ENCODE peak calls at places on chromosomes 1 and 21, in nine cellular contexts. One of them, this sample, is unnamed.

GRCh38 chr1:44643721-44644330 is 30.5 kb downstream of the TMEM53 start:
- DNase-seq in MM.1S: no peak
- DNase-seq in heart right ventricle: no peak
- DNase-seq in heart left ventricle: no peak
- DNase-seq in neural progenitor cell: no peak
- DNase-seq in spleen: no peak
- DNase-seq in fibroblast of lung: no peak
- DNase-seq in stomach: no peak
- DNase-seq in brain microvascular endothelial cell: no peak
- DNase-seq in this sample: no peak

GRCh38 chr1:55353709-55354620 is 138.8 kb upstream of the USP24 start:
- DNase-seq in MM.1S: no peak
- DNase-seq in heart right ventricle: no peak
- DNase-seq in heart left ventricle: peak
- DNase-seq in neural progenitor cell: no peak
- DNase-seq in spleen: no peak
- DNase-seq in fibroblast of lung: no peak
- DNase-seq in stomach: no peak
- DNase-seq in brain microvascular endothelial cell: no peak
- DNase-seq in this sample: no peak

GRCh38 chr1:81809808-81810207 is 9.1 kb downstream of the ADGRL2 start:
- DNase-seq in MM.1S: no peak
- DNase-seq in heart right ventricle: no peak
- DNase-seq in heart left ventricle: no peak
- DNase-seq in neural progenitor cell: no peak
- DNase-seq in spleen: no peak
- DNase-seq in fibroblast of lung: no peak
- DNase-seq in stomach: no peak
- DNase-seq in brain microvascular endothelial cell: no peak
- DNase-seq in this sample: no peak

GRCh38 chr21:45747802-45748445 is 104.4 kb downstream of the PCBP3 start:
- DNase-seq in MM.1S: no peak
- DNase-seq in heart right ventricle: no peak
- DNase-seq in heart left ventricle: no peak
- DNase-seq in neural progenitor cell: no peak
- DNase-seq in spleen: no peak
- DNase-seq in fibroblast of lung: peak
- DNase-seq in stomach: no peak
- DNase-seq in brain microvascular endothelial cell: no peak
- DNase-seq in this sample: no peak

GRCh38 chr1:234369784-234370183 is 3.5 kb upstream of the COA6 start:
- DNase-seq in MM.1S: no peak
- DNase-seq in heart right ventricle: no peak
- DNase-seq in heart left ventricle: no peak
- DNase-seq in neural progenitor cell: no peak
- DNase-seq in spleen: no peak
- DNase-seq in fibroblast of lung: peak
- DNase-seq in stomach: no peak
- DNase-seq in brain microvascular endothelial cell: no peak
- DNase-seq in this sample: no peak

GRCh38 chr1:221712198-221712684 is 29.6 kb downstream of the DUSP10 start:
- DNase-seq in MM.1S: no peak
- DNase-seq in heart right ventricle: no peak
- DNase-seq in heart left ventricle: no peak
- DNase-seq in neural progenitor cell: no peak
- DNase-seq in spleen: no peak
- DNase-seq in fibroblast of lung: peak
- DNase-seq in stomach: no peak
- DNase-seq in brain microvascular endothelial cell: peak
- DNase-seq in this sample: peak

GRCh38 chr21:31580866-31581276 is 78.6 kb upstream of the SOD1 start:
- DNase-seq in MM.1S: peak
- DNase-seq in heart right ventricle: peak
- DNase-seq in heart left ventricle: peak
- DNase-seq in neural progenitor cell: peak
- DNase-seq in spleen: no peak
- DNase-seq in fibroblast of lung: peak
- DNase-seq in stomach: peak
- DNase-seq in brain microvascular endothelial cell: peak
- DNase-seq in this sample: peak

GRCh38 chr1:26190373-26190987 is at the start of gene CATSPER4:
- DNase-seq in MM.1S: no peak
- DNase-seq in heart right ventricle: no peak
- DNase-seq in heart left ventricle: no peak
- DNase-seq in neural progenitor cell: peak
- DNase-seq in spleen: no peak
- DNase-seq in fibroblast of lung: no peak
- DNase-seq in stomach: no peak
- DNase-seq in brain microvascular endothelial cell: no peak
- DNase-seq in this sample: no peak

GRCh38 chr1:24910751-24911650 is 19.1 kb downstream of the RUNX3 start:
- DNase-seq in MM.1S: no peak
- DNase-seq in heart right ventricle: no peak
- DNase-seq in heart left ventricle: no peak
- DNase-seq in neural progenitor cell: no peak
- DNase-seq in spleen: peak
- DNase-seq in fibroblast of lung: peak
- DNase-seq in stomach: peak
- DNase-seq in brain microvascular endothelial cell: peak
- DNase-seq in this sample: peak

GRCh38 chr1:30194046-30194619 is 529.3 kb downstream of the MATN1 start:
- DNase-seq in MM.1S: no peak
- DNase-seq in heart right ventricle: no peak
- DNase-seq in heart left ventricle: no peak
- DNase-seq in neural progenitor cell: no peak
- DNase-seq in spleen: no peak
- DNase-seq in fibroblast of lung: no peak
- DNase-seq in stomach: no peak
- DNase-seq in brain microvascular endothelial cell: no peak
- DNase-seq in this sample: no peak

GRCh38 chr1:156894711-156895407 is 1.3 kb downstream of the PEAR1 start:
- DNase-seq in MM.1S: no peak
- DNase-seq in heart right ventricle: peak
- DNase-seq in heart left ventricle: peak
- DNase-seq in neural progenitor cell: no peak
- DNase-seq in spleen: no peak
- DNase-seq in fibroblast of lung: no peak
- DNase-seq in stomach: no peak
- DNase-seq in brain microvascular endothelial cell: no peak
- DNase-seq in this sample: no peak

GRCh38 chr1:38125016-38125415 is 78.4 kb upstream of the POU3F1 start:
- DNase-seq in MM.1S: no peak
- DNase-seq in heart right ventricle: no peak
- DNase-seq in heart left ventricle: peak
- DNase-seq in neural progenitor cell: no peak
- DNase-seq in spleen: no peak
- DNase-seq in fibroblast of lung: no peak
- DNase-seq in stomach: no peak
- DNase-seq in brain microvascular endothelial cell: no peak
- DNase-seq in this sample: no peak

GRCh38 chr1:4702927-4703326 is 48.5 kb downstream of the AJAP1 start:
- DNase-seq in MM.1S: no peak
- DNase-seq in heart right ventricle: no peak
- DNase-seq in heart left ventricle: no peak
- DNase-seq in neural progenitor cell: no peak
- DNase-seq in spleen: no peak
- DNase-seq in fibroblast of lung: no peak
- DNase-seq in stomach: no peak
- DNase-seq in brain microvascular endothelial cell: peak
- DNase-seq in this sample: no peak

GRCh38 chr1:203744008-203744972 is 20.7 kb upstream of the LAX1 start:
- DNase-seq in MM.1S: peak
- DNase-seq in heart right ventricle: peak
- DNase-seq in heart left ventricle: peak
- DNase-seq in neural progenitor cell: no peak
- DNase-seq in spleen: no peak
- DNase-seq in fibroblast of lung: peak
- DNase-seq in stomach: peak
- DNase-seq in brain microvascular endothelial cell: no peak
- DNase-seq in this sample: peak

GRCh38 chr1:214494706-214495105 is 56.7 kb downstream of the PTPN14 start:
- DNase-seq in MM.1S: no peak
- DNase-seq in heart right ventricle: no peak
- DNase-seq in heart left ventricle: no peak
- DNase-seq in neural progenitor cell: no peak
- DNase-seq in spleen: no peak
- DNase-seq in fibroblast of lung: no peak
- DNase-seq in stomach: no peak
- DNase-seq in brain microvascular endothelial cell: no peak
- DNase-seq in this sample: no peak

GRCh38 chr1:116738673-116739370 is 15.4 kb upstream of the CD2 start:
- DNase-seq in MM.1S: peak
- DNase-seq in heart right ventricle: no peak
- DNase-seq in heart left ventricle: no peak
- DNase-seq in neural progenitor cell: no peak
- DNase-seq in spleen: peak
- DNase-seq in fibroblast of lung: no peak
- DNase-seq in stomach: no peak
- DNase-seq in brain microvascular endothelial cell: no peak
- DNase-seq in this sample: no peak

GRCh38 chr1:185733818-185734709 is at the start of gene HMCN1:
- DNase-seq in MM.1S: peak
- DNase-seq in heart right ventricle: peak
- DNase-seq in heart left ventricle: peak
- DNase-seq in neural progenitor cell: peak
- DNase-seq in spleen: peak
- DNase-seq in fibroblast of lung: peak
- DNase-seq in stomach: peak
- DNase-seq in brain microvascular endothelial cell: peak
- DNase-seq in this sample: peak

GRCh38 chr1:215482079-215482478 is 85.0 kb upstream of the KCTD3 start:
- DNase-seq in MM.1S: no peak
- DNase-seq in heart right ventricle: no peak
- DNase-seq in heart left ventricle: no peak
- DNase-seq in neural progenitor cell: no peak
- DNase-seq in spleen: no peak
- DNase-seq in fibroblast of lung: no peak
- DNase-seq in stomach: no peak
- DNase-seq in brain microvascular endothelial cell: no peak
- DNase-seq in this sample: no peak

GRCh38 chr1:230308039-230308438 is 118.1 kb downstream of the PGBD5 start:
- DNase-seq in MM.1S: no peak
- DNase-seq in heart right ventricle: peak
- DNase-seq in heart left ventricle: peak
- DNase-seq in neural progenitor cell: no peak
- DNase-seq in spleen: peak
- DNase-seq in fibroblast of lung: peak
- DNase-seq in stomach: peak
- DNase-seq in brain microvascular endothelial cell: peak
- DNase-seq in this sample: no peak
- H3K27ac ChIP-seq in MM.1S: no peak
- H3K27ac ChIP-seq in heart right ventricle: no peak
- H3K27ac ChIP-seq in heart left ventricle: no peak
- H3K27ac ChIP-seq in neural progenitor cell: no peak
- H3K27ac ChIP-seq in spleen: no peak
- H3K27ac ChIP-seq in fibroblast of lung: no peak
- H3K27ac ChIP-seq in stomach: no peak
- H3K27ac ChIP-seq in brain microvascular endothelial cell: no peak
- H3K27ac ChIP-seq in this sample: no peak

GRCh38 chr1:150751443-150751842 is 14.1 kb downstream of the CTSS start:
- DNase-seq in MM.1S: no peak
- DNase-seq in heart right ventricle: no peak
- DNase-seq in heart left ventricle: no peak
- DNase-seq in neural progenitor cell: no peak
- DNase-seq in spleen: no peak
- DNase-seq in fibroblast of lung: no peak
- DNase-seq in stomach: no peak
- DNase-seq in brain microvascular endothelial cell: no peak
- DNase-seq in this sample: no peak
- TF ChIP-seq CTCF in MM.1S: no peak
- TF ChIP-seq CTCF in heart right ventricle: no peak
- TF ChIP-seq CTCF in heart left ventricle: no peak
- TF ChIP-seq CTCF in neural progenitor cell: no peak
- TF ChIP-seq CTCF in spleen: no peak
- TF ChIP-seq CTCF in fibroblast of lung: no peak
- TF ChIP-seq CTCF in stomach: no peak
- TF ChIP-seq CTCF in brain microvascular endothelial cell: no peak
- TF ChIP-seq CTCF in this sample: no peak

GRCh38 chr1:20494609-20495311 is 8.8 kb upstream of the CAMK2N1 start:
- DNase-seq in MM.1S: no peak
- DNase-seq in heart right ventricle: no peak
- DNase-seq in heart left ventricle: no peak
- DNase-seq in neural progenitor cell: no peak
- DNase-seq in spleen: no peak
- DNase-seq in fibroblast of lung: peak
- DNase-seq in stomach: no peak
- DNase-seq in brain microvascular endothelial cell: peak
- DNase-seq in this sample: no peak

GRCh38 chr1:20496241-20496661 is 10.2 kb upstream of the CAMK2N1 start:
- DNase-seq in MM.1S: no peak
- DNase-seq in heart right ventricle: no peak
- DNase-seq in heart left ventricle: no peak
- DNase-seq in neural progenitor cell: no peak
- DNase-seq in spleen: no peak
- DNase-seq in fibroblast of lung: no peak
- DNase-seq in stomach: no peak
- DNase-seq in brain microvascular endothelial cell: peak
- DNase-seq in this sample: no peak

GRCh38 chr1:20498116-20498515 is 9.8 kb downstream of the MUL1 start:
- DNase-seq in MM.1S: no peak
- DNase-seq in heart right ventricle: no peak
- DNase-seq in heart left ventricle: no peak
- DNase-seq in neural progenitor cell: no peak
- DNase-seq in spleen: no peak
- DNase-seq in fibroblast of lung: no peak
- DNase-seq in stomach: no peak
- DNase-seq in brain microvascular endothelial cell: no peak
- DNase-seq in this sample: no peak

GRCh38 chr1:20493839-20494608 is 8.0 kb upstream of the CAMK2N1 start:
- DNase-seq in MM.1S: peak
- DNase-seq in heart right ventricle: peak
- DNase-seq in heart left ventricle: peak
- DNase-seq in neural progenitor cell: peak
- DNase-seq in spleen: peak
- DNase-seq in fibroblast of lung: peak
- DNase-seq in stomach: peak
- DNase-seq in brain microvascular endothelial cell: peak
- DNase-seq in this sample: peak

GRCh38 chr1:20495661-20496060 is 9.7 kb upstream of the CAMK2N1 start:
- DNase-seq in MM.1S: no peak
- DNase-seq in heart right ventricle: no peak
- DNase-seq in heart left ventricle: no peak
- DNase-seq in neural progenitor cell: no peak
- DNase-seq in spleen: no peak
- DNase-seq in fibroblast of lung: no peak
- DNase-seq in stomach: no peak
- DNase-seq in brain microvascular endothelial cell: no peak
- DNase-seq in this sample: no peak
- H3K27ac ChIP-seq in MM.1S: no peak
- H3K27ac ChIP-seq in heart right ventricle: no peak
- H3K27ac ChIP-seq in heart left ventricle: no peak
- H3K27ac ChIP-seq in neural progenitor cell: no peak
- H3K27ac ChIP-seq in spleen: no peak
- H3K27ac ChIP-seq in fibroblast of lung: peak
- H3K27ac ChIP-seq in stomach: no peak
- H3K27ac ChIP-seq in brain microvascular endothelial cell: no peak
- H3K27ac ChIP-seq in this sample: no peak

DNA sequence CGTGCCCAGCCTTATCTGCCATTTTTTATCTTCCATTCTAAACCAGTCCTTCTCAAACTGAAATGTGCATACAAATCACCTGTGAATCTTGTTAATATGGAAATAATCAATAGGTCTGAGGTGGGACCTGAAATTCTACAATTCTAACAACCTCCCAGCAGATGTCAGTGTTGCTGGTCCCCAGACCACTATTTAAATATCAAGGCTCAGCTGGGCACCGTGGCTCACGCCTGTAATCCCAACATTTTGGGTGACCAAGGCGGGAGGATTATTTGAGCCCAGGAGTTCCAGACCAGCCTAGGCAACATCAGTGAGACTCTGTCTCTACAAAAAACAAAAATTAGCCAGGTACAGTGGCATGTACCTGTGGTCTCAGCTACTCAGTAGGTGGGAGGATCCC is 4.1 kb downstream of the UQCRHL start:
- DNase-seq in MM.1S: peak
- DNase-seq in heart right ventricle: no peak
- DNase-seq in heart left ventricle: no peak
- DNase-seq in neural progenitor cell: peak
- DNase-seq in spleen: no peak
- DNase-seq in fibroblast of lung: peak
- DNase-seq in stomach: no peak
- DNase-seq in brain microvascular endothelial cell: no peak
- DNase-seq in this sample: no peak
- TF ChIP-seq CTCF in MM.1S: peak
- TF ChIP-seq CTCF in heart right ventricle: peak
- TF ChIP-seq CTCF in heart left ventricle: peak
- TF ChIP-seq CTCF in neural progenitor cell: peak
- TF ChIP-seq CTCF in spleen: peak
- TF ChIP-seq CTCF in fibroblast of lung: peak
- TF ChIP-seq CTCF in stomach: no peak
- TF ChIP-seq CTCF in brain microvascular endothelial cell: peak
- TF ChIP-seq CTCF in this sample: peak

This sample was measured in CD4-positive, alpha-beta T cell.